ENCODE peak calls at places on chromosomes 7 and 10, in four cellular contexts. One of them, this sample, is unnamed.

GRCh38 chr7:510782-511281 is 8.8 kb downstream of the PDGFA start:
- DNase-seq in lung: no peak
- DNase-seq in fibroblast of mammary gland: no peak
- DNase-seq in left ventricle myocardium inferior: peak; percentile 11
- DNase-seq in this sample: no peak

GRCh38 chr10:17190602-17191001 is 10.9 kb downstream of the TRDMT1 start:
- DNase-seq in lung: no peak
- DNase-seq in fibroblast of mammary gland: no peak
- DNase-seq in left ventricle myocardium inferior: no peak
- DNase-seq in this sample: no peak

GRCh38 chr7:27148776-27149641 is 1.4 kb upstream of the HOXA6 start:
- DNase-seq in lung: no peak
- DNase-seq in fibroblast of mammary gland: peak; percentile 80
- DNase-seq in left ventricle myocardium inferior: no peak
- DNase-seq in this sample: no peak

GRCh38 chr7:55250313-55250712 is 114.8 kb upstream of the LANCL2 start:
- DNase-seq in lung: no peak
- DNase-seq in fibroblast of mammary gland: peak; percentile 25
- DNase-seq in left ventricle myocardium inferior: no peak
- DNase-seq in this sample: no peak

GRCh38 chr7:134562136-134562535 is 13.2 kb downstream of the AKR1B15 start:
- DNase-seq in lung: no peak
- DNase-seq in fibroblast of mammary gland: peak; percentile 91
- DNase-seq in left ventricle myocardium inferior: no peak
- DNase-seq in this sample: peak; percentile 64

GRCh38 chr7:42315631-42316030 is 78.6 kb upstream of the GLI3 start:
- DNase-seq in lung: no peak
- DNase-seq in fibroblast of mammary gland: peak; percentile 36
- DNase-seq in left ventricle myocardium inferior: no peak
- DNase-seq in this sample: no peak

GRCh38 chr10:79009144-79009543 is 59.6 kb upstream of the ZMIZ1 start:
- DNase-seq in lung: no peak
- DNase-seq in fibroblast of mammary gland: no peak
- DNase-seq in left ventricle myocardium inferior: no peak
- DNase-seq in this sample: no peak

GRCh38 chr10:105837951-105838350 is 1196.9 kb downstream of the SORCS3 start:
- DNase-seq in lung: no peak
- DNase-seq in fibroblast of mammary gland: peak; percentile 0
- DNase-seq in left ventricle myocardium inferior: no peak
- DNase-seq in this sample: peak; percentile 3

GRCh38 chr10:1402821-1403507 is 334.4 kb downstream of the ADARB2 start:
- DNase-seq in lung: no peak
- DNase-seq in fibroblast of mammary gland: no peak
- DNase-seq in left ventricle myocardium inferior: no peak
- DNase-seq in this sample: no peak

GRCh38 chr10:8511026-8511425 is 456.5 kb downstream of the GATA3 start:
- DNase-seq in lung: no peak
- DNase-seq in fibroblast of mammary gland: no peak
- DNase-seq in left ventricle myocardium inferior: no peak
- DNase-seq in this sample: no peak

GRCh38 chr10:11373626-11374310 is 237.7 kb downstream of the USP6NL start:
- DNase-seq in lung: no peak
- DNase-seq in fibroblast of mammary gland: no peak
- DNase-seq in left ventricle myocardium inferior: no peak
- DNase-seq in this sample: no peak

GRCh38 chr10:5573968-5574641 is 49.3 kb downstream of the CALML3 start:
- DNase-seq in lung: no peak
- DNase-seq in fibroblast of mammary gland: no peak
- DNase-seq in left ventricle myocardium inferior: peak; percentile 10
- DNase-seq in this sample: no peak

GRCh38 chr7:133652547-133652946 is 399.7 kb downstream of the EXOC4 start:
- DNase-seq in lung: no peak
- DNase-seq in fibroblast of mammary gland: no peak
- DNase-seq in left ventricle myocardium inferior: no peak
- DNase-seq in this sample: no peak

GRCh38 chr7:122027058-122027457 is 117.0 kb downstream of the AASS start:
- DNase-seq in lung: no peak
- DNase-seq in fibroblast of mammary gland: no peak
- DNase-seq in left ventricle myocardium inferior: no peak
- DNase-seq in this sample: no peak

GRCh38 chr10:9289811-9290210 is 1235.3 kb downstream of the GATA3 start:
- DNase-seq in lung: no peak
- DNase-seq in fibroblast of mammary gland: peak; percentile 43
- DNase-seq in left ventricle myocardium inferior: no peak
- DNase-seq in this sample: no peak

GRCh38 chr10:63758080-63758479 is 236.9 kb downstream of the REEP3 start:
- DNase-seq in lung: no peak
- DNase-seq in fibroblast of mammary gland: peak; percentile 32
- DNase-seq in left ventricle myocardium inferior: no peak
- DNase-seq in this sample: peak; percentile 69

GRCh38 chr7:97757824-97758223 is 25.9 kb downstream of the TAC1 start:
- DNase-seq in lung: no peak
- DNase-seq in fibroblast of mammary gland: no peak
- DNase-seq in left ventricle myocardium inferior: no peak
- DNase-seq in this sample: no peak

GRCh38 chr7:670501-671390 is 55.8 kb upstream of the DNAAF5 start:
- DNase-seq in lung: no peak
- DNase-seq in fibroblast of mammary gland: no peak
- DNase-seq in left ventricle myocardium inferior: no peak
- DNase-seq in this sample: no peak

GRCh38 chr7:46283852-46284251 is 362.8 kb upstream of the IGFBP3 start:
- DNase-seq in lung: no peak
- DNase-seq in fibroblast of mammary gland: peak; percentile 29
- DNase-seq in left ventricle myocardium inferior: peak; percentile 31
- DNase-seq in this sample: peak; percentile 40

GRCh38 chr10:52747680-52748079 is 24.9 kb downstream of the MBL2 start:
- DNase-seq in lung: no peak
- DNase-seq in fibroblast of mammary gland: no peak
- DNase-seq in left ventricle myocardium inferior: no peak
- DNase-seq in this sample: no peak

GRCh38 chr10:60414877-60415585 is 25.4 kb upstream of the ANK3 start:
- DNase-seq in lung: no peak
- DNase-seq in fibroblast of mammary gland: peak; percentile 86
- DNase-seq in left ventricle myocardium inferior: no peak
- DNase-seq in this sample: peak; percentile 87

GRCh38 chr10:117373848-117374505 is 1.3 kb downstream of the PDZD8 start:
- DNase-seq in lung: peak; percentile 49
- DNase-seq in fibroblast of mammary gland: peak; percentile 67
- DNase-seq in left ventricle myocardium inferior: peak; percentile 53
- DNase-seq in this sample: peak; percentile 58

GRCh38 chr10:113028393-113029054 is 78.5 kb downstream of the TCF7L2 start:
- DNase-seq in lung: no peak
- DNase-seq in fibroblast of mammary gland: no peak
- DNase-seq in left ventricle myocardium inferior: no peak
- DNase-seq in this sample: peak; percentile 20

GRCh38 chr10:121662945-121663917 is 65.0 kb upstream of the FGFR2 start:
- DNase-seq in lung: no peak
- DNase-seq in fibroblast of mammary gland: no peak
- DNase-seq in left ventricle myocardium inferior: no peak
- DNase-seq in this sample: no peak

GRCh38 chr10:1754506-1755177 is 17.3 kb upstream of the ADARB2 start:
- DNase-seq in lung: no peak
- DNase-seq in fibroblast of mammary gland: no peak
- DNase-seq in left ventricle myocardium inferior: no peak
- DNase-seq in this sample: no peak

GRCh38 chr7:117163101-117163500 is 159.8 kb downstream of the WNT2 start:
- DNase-seq in lung: no peak
- DNase-seq in fibroblast of mammary gland: peak; percentile 36
- DNase-seq in left ventricle myocardium inferior: no peak
- DNase-seq in this sample: no peak

GRCh38 chr10:71748671-71749191 is 24.6 kb downstream of the VSIR start:
- DNase-seq in lung: peak; percentile 68
- DNase-seq in fibroblast of mammary gland: no peak
- DNase-seq in left ventricle myocardium inferior: peak; percentile 86
- DNase-seq in this sample: peak; percentile 28

GRCh38 chr7:152411389-152411788 is 24.4 kb downstream of the KMT2C start:
- DNase-seq in lung: no peak
- DNase-seq in fibroblast of mammary gland: no peak
- DNase-seq in left ventricle myocardium inferior: no peak
- DNase-seq in this sample: no peak

GRCh38 chr7:29106128-29106988 is 40.0 kb downstream of the CPVL start:
- DNase-seq in lung: peak; percentile 47
- DNase-seq in fibroblast of mammary gland: peak; percentile 69
- DNase-seq in left ventricle myocardium inferior: no peak
- DNase-seq in this sample: peak; percentile 81

GRCh38 chr7:28041508-28042314 is 138.9 kb downstream of the JAZF1 start:
- DNase-seq in lung: no peak
- DNase-seq in fibroblast of mammary gland: peak; percentile 81
- DNase-seq in left ventricle myocardium inferior: no peak
- DNase-seq in this sample: peak; percentile 83

GRCh38 chr10:121669010-121669366 is 70.7 kb upstream of the FGFR2 start:
- DNase-seq in lung: no peak
- DNase-seq in fibroblast of mammary gland: no peak
- DNase-seq in left ventricle myocardium inferior: no peak
- DNase-seq in this sample: no peak

GRCh38 chr10:11871470-11871869 is 48.3 kb downstream of the PROSER2 start:
- DNase-seq in lung: no peak
- DNase-seq in fibroblast of mammary gland: no peak
- DNase-seq in left ventricle myocardium inferior: no peak
- DNase-seq in this sample: no peak

GRCh38 chr10:88317099-88317498 is 266.0 kb downstream of the RNLS start:
- DNase-seq in lung: no peak
- DNase-seq in fibroblast of mammary gland: no peak
- DNase-seq in left ventricle myocardium inferior: no peak
- DNase-seq in this sample: no peak

GRCh38 chr10:88316292-88316861 is 266.7 kb downstream of the RNLS start:
- DNase-seq in lung: no peak
- DNase-seq in fibroblast of mammary gland: no peak
- DNase-seq in left ventricle myocardium inferior: no peak
- DNase-seq in this sample: no peak

GRCh38 chr10:88313897-88314296 is 269.2 kb downstream of the RNLS start:
- DNase-seq in lung: no peak
- DNase-seq in fibroblast of mammary gland: no peak
- DNase-seq in left ventricle myocardium inferior: no peak
- DNase-seq in this sample: no peak

GRCh38 chr10:88314362-88314761 is 268.8 kb downstream of the RNLS start:
- DNase-seq in lung: no peak
- DNase-seq in fibroblast of mammary gland: peak; percentile 20
- DNase-seq in left ventricle myocardium inferior: no peak
- DNase-seq in this sample: no peak

GRCh38 chr10:88315746-88316145 is 267.4 kb downstream of the RNLS start:
- DNase-seq in lung: no peak
- DNase-seq in fibroblast of mammary gland: peak; percentile 40
- DNase-seq in left ventricle myocardium inferior: no peak
- DNase-seq in this sample: no peak
- H3K4me3 ChIP-seq in lung: no peak overlapping the region
- H3K4me3 ChIP-seq in fibroblast of mammary gland: no peak overlapping the region
- H3K4me3 ChIP-seq in left ventricle myocardium inferior: no peak overlapping the region
- H3K4me3 ChIP-seq in this sample: no peak overlapping the region

GRCh38 chr7:2921748-2922147 is 77.6 kb upstream of the GNA12 start:
- DNase-seq in lung: no peak
- DNase-seq in fibroblast of mammary gland: no peak
- DNase-seq in left ventricle myocardium inferior: no peak
- DNase-seq in this sample: no peak
- TF ChIP-seq CTCF in lung: no peak
- TF ChIP-seq CTCF in fibroblast of mammary gland: no peak
- TF ChIP-seq CTCF in left ventricle myocardium inferior: no peak
- TF ChIP-seq CTCF in this sample: peak; percentile 25

GRCh38 chr7:22400933-22401553 is 44.1 kb upstream of the RAPGEF5 start:
- DNase-seq in lung: no peak
- DNase-seq in fibroblast of mammary gland: no peak
- DNase-seq in left ventricle myocardium inferior: no peak
- DNase-seq in this sample: no peak
- H3K4me3 ChIP-seq in lung: no peak overlapping the region
- H3K4me3 ChIP-seq in fibroblast of mammary gland: no peak overlapping the region
- H3K4me3 ChIP-seq in left ventricle myocardium inferior: no peak overlapping the region
- H3K4me3 ChIP-seq in this sample: no peak overlapping the region

GRCh38 chr10:24848169-24848688 is 104.2 kb downstream of the PRTFDC1 start:
- DNase-seq in lung: no peak
- DNase-seq in fibroblast of mammary gland: peak; percentile 37
- DNase-seq in left ventricle myocardium inferior: no peak
- DNase-seq in this sample: peak; percentile 62
- TF ChIP-seq CTCF in lung: no peak
- TF ChIP-seq CTCF in fibroblast of mammary gland: no peak
- TF ChIP-seq CTCF in left ventricle myocardium inferior: no peak
- TF ChIP-seq CTCF in this sample: no peak

DNA sequence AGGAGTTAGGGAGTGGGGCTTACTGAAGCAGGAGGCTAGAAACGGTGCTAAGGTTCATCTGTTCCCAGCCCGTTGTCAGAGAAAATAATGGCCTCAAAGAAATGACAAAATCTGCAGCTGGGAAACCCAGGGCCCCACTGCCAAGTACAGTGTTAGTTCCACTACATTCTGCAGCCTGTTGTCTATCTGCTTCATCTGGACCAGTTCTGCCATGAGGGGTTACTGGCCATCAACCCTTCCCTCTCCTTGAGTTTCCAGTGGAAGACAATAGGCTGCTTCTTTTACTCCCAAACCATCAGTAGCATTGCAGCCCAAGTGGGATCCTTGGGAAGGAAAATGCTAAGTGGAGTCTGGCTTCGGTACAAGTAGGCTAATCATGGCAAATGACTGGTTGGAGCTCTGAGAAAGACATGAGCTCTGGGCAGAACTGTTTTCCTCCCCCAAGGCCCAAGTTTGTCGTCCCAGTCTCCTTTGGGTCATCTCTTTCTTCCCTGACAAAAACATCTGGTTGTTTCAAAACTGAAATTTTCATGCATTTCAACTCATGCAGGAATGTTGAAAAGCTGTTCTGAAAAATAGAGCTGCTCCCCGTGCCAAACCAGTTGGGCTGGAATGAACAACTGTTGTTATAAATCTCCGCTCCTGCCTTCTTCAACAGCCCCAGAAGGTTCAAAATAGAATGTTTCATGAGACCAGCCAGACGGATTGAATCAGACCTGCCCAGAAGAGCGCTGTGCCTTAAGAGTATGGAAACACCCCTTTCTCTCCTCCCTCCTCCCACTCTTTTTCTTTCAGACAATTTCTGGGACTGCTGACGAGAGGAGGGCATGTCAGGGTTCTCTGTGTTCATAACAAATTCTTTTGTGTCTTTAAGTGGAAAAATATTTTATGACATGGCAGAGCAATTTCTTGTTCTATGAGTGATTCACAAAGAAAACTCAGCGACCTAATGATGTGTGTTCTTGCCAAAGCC is 116.6 kb downstream of the RAB18 start:
- DNase-seq in lung: no peak
- DNase-seq in fibroblast of mammary gland: peak; percentile 91
- DNase-seq in left ventricle myocardium inferior: peak; percentile 18
- DNase-seq in this sample: peak; percentile 47
- H3K4me3 ChIP-seq in lung: no peak overlapping the region
- H3K4me3 ChIP-seq in fibroblast of mammary gland: peak overlapping the region; percentile 4
- H3K4me3 ChIP-seq in left ventricle myocardium inferior: no peak overlapping the region
- H3K4me3 ChIP-seq in this sample: no peak overlapping the region